ENCODE peak calls at places on chromosomes 3 and 15, in four cellular contexts. C is CD8-positive, alpha-beta T cell; N is tibial artery; J is uterus. D is an unnamed sample.
A peak's percentile ranks its signal among the peaks of the same experiment; 100 is the strongest.

GRCh38 chr15:65088643-65089021 is 12.1 kb downstream of the KBTBD13 start:
- DNase-seq in C (no peak), N (no peak), J (no peak), D (no peak)

GRCh38 chr3:40237892-40238571 is 71.5 kb upstream of the EIF1B start:
- DNase-seq in C (no peak), J (no peak), N (no peak), D (no peak)

GRCh38 chr3:135034291-135034768 is 239.3 kb downstream of the EPHB1 start:
- DNase-seq in C (no peak), N (no peak), J (no peak), D (no peak)

GRCh38 chr3:116951610-116952009 is 242.0 kb downstream of the TUSC7 start:
- DNase-seq in N (no peak), C (no peak), J (no peak), D (no peak)

GRCh38 chr3:188863999-188864406 is 307.8 kb upstream of the TPRG1 start:
- DNase-seq in N (no peak), C (no peak), J (no peak), D (no peak)

GRCh38 chr3:192917258-192917507 is 473 bp downstream of the MB21D2 start:
- DNase-seq in N (no peak), C (no peak), J (no peak), D (no peak)

GRCh38 chr3:76561494-76562242 is 478.2 kb upstream of the ROBO2 start:
- DNase-seq in J (no peak), C (no peak), N (no peak), D (no peak)

GRCh38 chr3:112333002-112333385 is at the start of gene CD200:
- DNase-seq in N (peak; percentile 63), C (peak; percentile 49), J (peak; percentile 74), D (peak; percentile 56)

GRCh38 chr15:88120021-88120420 is 136.5 kb downstream of the NTRK3 start:
- DNase-seq in N (no peak), C (no peak), J (no peak), D (no peak)

GRCh38 chr3:53346922-53347260 is 452 bp downstream of the DCP1A start:
- DNase-seq in N (peak; percentile 21), C (no peak), J (no peak), D (no peak)

GRCh38 chr15:39232512-39232911 is 348.4 kb upstream of the THBS1 start:
- DNase-seq in C (no peak), J (no peak), N (no peak), D (no peak)

GRCh38 chr15:100713163-100713867 is 110.9 kb downstream of the ASB7 start:
- DNase-seq in N (peak; percentile 18), J (peak; percentile 27), C (no peak), D (no peak)

GRCh38 chr3:141279074-141279945 is 47.7 kb downstream of the PXYLP1 start:
- DNase-seq in N (no peak), C (peak; percentile 30), J (no peak), D (no peak)

GRCh38 chr15:87752250-87752951 is 504.1 kb downstream of the NTRK3 start:
- DNase-seq in C (no peak), J (no peak), N (no peak), D (no peak)

GRCh38 chr3:43641306-43642114 is 19.7 kb upstream of the ANO10 start:
- DNase-seq in C (no peak), N (no peak), J (no peak), D (no peak)

GRCh38 chr15:58546635-58547627 is 115.1 kb downstream of the LIPC start:
- DNase-seq in C (no peak), J (no peak), N (peak; percentile 49), D (no peak)

GRCh38 chr3:154018100-154018696 is 103.0 kb upstream of the ARHGEF26 start:
- DNase-seq in C (peak; percentile 26), J (no peak), N (no peak), D (no peak)

GRCh38 chr3:37686225-37686624 is 175.5 kb upstream of the CTDSPL start:
- DNase-seq in J (no peak), N (no peak), C (no peak), D (no peak)

GRCh38 chr3:130950641-130951040 is 56.8 kb downstream of the ATP2C1 start:
- DNase-seq in J (no peak), C (no peak), N (no peak), D (no peak)

GRCh38 chr15:90015749-90016148 is 14.6 kb downstream of the ZNF710 start:
- DNase-seq in C (no peak), J (no peak), N (no peak), D (no peak)

GRCh38 chr3:171753665-171754408 is 56.4 kb downstream of the PLD1 start:
- DNase-seq in J (no peak), C (no peak), N (no peak), D (no peak)

GRCh38 chr15:96264801-96265515 is 65.5 kb upstream of the NR2F2 start:
- DNase-seq in N (no peak), J (no peak), C (no peak), D (no peak)

GRCh38 chr3:189641776-189642175 is 10.6 kb downstream of the TP63 start:
- DNase-seq in N (no peak), J (no peak), C (no peak), D (no peak)

GRCh38 chr15:99016680-99017321 is 9.2 kb upstream of the PGPEP1L start:
- DNase-seq in J (no peak), N (no peak), C (no peak), D (no peak)

GRCh38 chr15:80152896-80153876 is at the start of gene FAH:
- DNase-seq in N (no peak), J (no peak), C (peak; percentile 24), D (no peak)

GRCh38 chr3:175273573-175273972 is 414.4 kb downstream of the NAALADL2 start:
- DNase-seq in N (no peak), C (no peak), J (no peak), D (no peak)

GRCh38 chr15:69524850-69525249 is 72.2 kb downstream of the RPLP1 start:
- DNase-seq in C (no peak), J (no peak), N (no peak), D (no peak)

GRCh38 chr15:69525543-69525942 is 72.9 kb downstream of the RPLP1 start:
- DNase-seq in C (no peak), J (no peak), N (no peak), D (no peak)

GRCh38 chr15:69524296-69524695 is 71.7 kb downstream of the RPLP1 start:
- DNase-seq in N (no peak), C (no peak), J (no peak), D (no peak)

GRCh38 chr15:69522361-69522760 is 69.7 kb downstream of the RPLP1 start:
- DNase-seq in J (no peak), N (no peak), C (no peak), D (no peak)

GRCh38 chr15:69523010-69524001 is 70.7 kb downstream of the RPLP1 start:
- DNase-seq in N (peak; percentile 78), C (peak; percentile 64), J (peak; percentile 49), D (peak; percentile 80)
- TF ChIP-seq CTCF in N (peak; percentile 70), C (peak; percentile 45), J (peak; percentile 56), D (peak; percentile 70)

DNA sequence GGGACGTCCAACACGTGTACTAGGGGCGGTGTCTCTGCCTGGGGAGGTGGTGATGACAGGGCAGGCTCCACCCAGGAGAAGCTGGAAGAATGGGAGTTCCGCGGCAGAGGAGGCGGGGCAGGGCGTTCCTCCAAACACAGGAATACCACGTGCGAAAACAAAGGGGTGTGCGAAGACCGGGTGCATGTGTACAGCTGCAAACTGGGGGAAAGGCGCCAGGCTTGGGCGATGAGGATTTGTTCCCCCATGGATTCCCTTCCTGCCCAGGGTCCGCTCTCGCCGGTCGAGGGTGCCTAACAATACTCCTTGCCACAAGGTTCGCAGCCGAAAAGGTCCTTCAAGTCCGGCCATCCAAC is 500 bp upstream of the ZSCAN2 start:
- DNase-seq in N (peak; percentile 88), C (peak; percentile 55), J (peak; percentile 82), D (peak; percentile 93)
- H3K27ac ChIP-seq in N (peak overlapping the region; percentile 67), C (peak overlapping the region; percentile 58), J (peak overlapping the region; percentile 70), D (peak overlapping the region; percentile 78)

DNA sequence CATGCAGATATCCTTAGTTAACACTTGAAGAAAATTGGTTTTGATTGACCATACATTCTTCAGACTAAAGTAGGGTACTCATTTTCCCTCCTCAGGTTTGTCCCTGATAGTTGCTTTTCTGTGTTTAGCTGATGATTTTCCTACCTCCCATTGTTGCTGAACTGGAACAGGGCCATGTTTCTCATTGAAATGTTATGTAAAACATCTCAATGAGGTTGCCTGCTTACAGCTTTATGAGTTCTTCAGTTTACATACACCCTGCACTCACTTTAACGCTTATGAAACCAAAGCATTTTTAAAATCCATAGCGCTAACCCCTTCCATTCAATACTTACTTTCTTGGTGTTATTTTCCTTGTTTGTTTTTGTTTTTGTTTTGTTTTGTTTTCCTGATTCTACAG is 61.9 kb downstream of the HMG20A start:
- DNase-seq in C (no peak), J (no peak), N (no peak), D (no peak)
- H3K36me3 ChIP-seq in C (peaks cover 37% of the 10 kb centered on the region), J (no peaks in the 10 kb centered on the region), N (peaks cover 27% of the 10 kb centered on the region), D (peaks cover 51% of the 10 kb centered on the region)

GRCh38 chr3:197525706-197526105 is 30.1 kb downstream of the BDH1 start:
- DNase-seq in N (no peak), J (no peak), C (no peak), D (no peak)
- TF ChIP-seq CTCF in N (no peak), J (no peak), C (no peak), D (no peak)